ENCODE peak calls at places on chromosomes 16 and 17, in six cellular contexts. One of them, this sample, is unnamed.

GRCh38 chr16:3469736-3470135 is 25.6 kb downstream of the C16orf90 start:
- DNase-seq in NAMALWA: no peak
- DNase-seq in putamen: no peak
- DNase-seq in effector memory CD4-positive, alpha-beta T cell: no peak
- DNase-seq in HCEC 1CT: no peak
- DNase-seq in HS-5: no peak
- DNase-seq in this sample: no peak

GRCh38 chr17:1584167-1584566 is 21.6 kb upstream of the PITPNA start:
- DNase-seq in putamen: no peak
- DNase-seq in NAMALWA: no peak
- DNase-seq in HCEC 1CT: no peak
- DNase-seq in HS-5: no peak
- DNase-seq in effector memory CD4-positive, alpha-beta T cell: no peak
- DNase-seq in this sample: no peak

GRCh38 chr17:48384164-48384563 is 45.9 kb downstream of the SKAP1 start:
- DNase-seq in NAMALWA: no peak
- DNase-seq in effector memory CD4-positive, alpha-beta T cell: no peak
- DNase-seq in putamen: no peak
- DNase-seq in HS-5: no peak
- DNase-seq in HCEC 1CT: no peak
- DNase-seq in this sample: no peak

GRCh38 chr17:64786337-64786736 is 124.2 kb upstream of the SMURF2 start:
- DNase-seq in HCEC 1CT: no peak
- DNase-seq in NAMALWA: no peak
- DNase-seq in putamen: no peak
- DNase-seq in HS-5: no peak
- DNase-seq in effector memory CD4-positive, alpha-beta T cell: no peak
- DNase-seq in this sample: no peak

GRCh38 chr16:65024649-65025243 is 97.1 kb downstream of the CDH11 start:
- DNase-seq in HCEC 1CT: peak; percentile 28
- DNase-seq in HS-5: no peak
- DNase-seq in effector memory CD4-positive, alpha-beta T cell: no peak
- DNase-seq in NAMALWA: no peak
- DNase-seq in putamen: no peak
- DNase-seq in this sample: peak; percentile 47

GRCh38 chr16:17372383-17372782 is 98.4 kb downstream of the XYLT1 start:
- DNase-seq in putamen: no peak
- DNase-seq in HS-5: no peak
- DNase-seq in NAMALWA: peak; percentile 14
- DNase-seq in effector memory CD4-positive, alpha-beta T cell: no peak
- DNase-seq in HCEC 1CT: no peak
- DNase-seq in this sample: peak; percentile 26

GRCh38 chr16:79973320-79973719 is 372.8 kb upstream of the MAF start:
- DNase-seq in HS-5: no peak
- DNase-seq in putamen: no peak
- DNase-seq in NAMALWA: no peak
- DNase-seq in effector memory CD4-positive, alpha-beta T cell: no peak
- DNase-seq in HCEC 1CT: no peak
- DNase-seq in this sample: no peak

GRCh38 chr17:3738562-3739295 is 15.0 kb downstream of the HASPIN start:
- DNase-seq in HCEC 1CT: no peak
- DNase-seq in HS-5: no peak
- DNase-seq in putamen: peak; percentile 71
- DNase-seq in effector memory CD4-positive, alpha-beta T cell: peak; percentile 41
- DNase-seq in NAMALWA: no peak
- DNase-seq in this sample: peak; percentile 31

GRCh38 chr16:10984509-10984908 is 40.1 kb downstream of the CLEC16A start:
- DNase-seq in HCEC 1CT: peak; percentile 67
- DNase-seq in putamen: no peak
- DNase-seq in NAMALWA: no peak
- DNase-seq in effector memory CD4-positive, alpha-beta T cell: no peak
- DNase-seq in HS-5: no peak
- DNase-seq in this sample: peak; percentile 60

GRCh38 chr16:47687694-47688093 is 226.6 kb downstream of the PHKB start:
- DNase-seq in HCEC 1CT: peak; percentile 5
- DNase-seq in effector memory CD4-positive, alpha-beta T cell: no peak
- DNase-seq in HS-5: no peak
- DNase-seq in NAMALWA: no peak
- DNase-seq in putamen: no peak
- DNase-seq in this sample: no peak

GRCh38 chr16:2527784-2528100 is 3.5 kb downstream of the CEMP1 start:
- DNase-seq in NAMALWA: no peak
- DNase-seq in HCEC 1CT: no peak
- DNase-seq in putamen: no peak
- DNase-seq in HS-5: no peak
- DNase-seq in effector memory CD4-positive, alpha-beta T cell: no peak
- DNase-seq in this sample: no peak

GRCh38 chr17:28727727-28728363 is 743 bp upstream of the NEK8 start:
- DNase-seq in HS-5: no peak
- DNase-seq in effector memory CD4-positive, alpha-beta T cell: peak; percentile 86
- DNase-seq in NAMALWA: peak; percentile 90
- DNase-seq in putamen: no peak
- DNase-seq in HCEC 1CT: peak; percentile 43
- DNase-seq in this sample: peak; percentile 75

GRCh38 chr17:37134050-37134449 is 185.3 kb downstream of the AATF start:
- DNase-seq in effector memory CD4-positive, alpha-beta T cell: no peak
- DNase-seq in NAMALWA: no peak
- DNase-seq in putamen: no peak
- DNase-seq in HCEC 1CT: no peak
- DNase-seq in HS-5: no peak
- DNase-seq in this sample: no peak

GRCh38 chr16:66580605-66581209 is 1.4 kb downstream of the CMTM2 start:
- DNase-seq in NAMALWA: no peak
- DNase-seq in HS-5: no peak
- DNase-seq in HCEC 1CT: peak; percentile 79
- DNase-seq in effector memory CD4-positive, alpha-beta T cell: no peak
- DNase-seq in putamen: no peak
- DNase-seq in this sample: peak; percentile 82

This sample was measured in GM23248.